ENCODE peak calls at places on chromosomes 5 and 9, in six cellular contexts. N is effector memory CD4-positive, alpha-beta T cell; Z is fibroblast of the conjunctiva; L is GM03348; R is DND-41; O is iris pigment epithelial cell. B is an unnamed sample.

GRCh38 chr9:26947736-26948135 is 694 bp upstream of the PLAA start:
- DNase-seq in N (no peak), Z (no peak), L (no peak), R (peak), O (no peak), B (no peak)

GRCh38 chr5:35816881-35817521 is 39.7 kb upstream of the IL7R start:
- DNase-seq in N (no peak), Z (no peak), L (no peak), R (no peak), O (no peak), B (no peak)

GRCh38 chr9:132181796-132182521 is 20.1 kb downstream of the NTNG2 start:
- DNase-seq in N (no peak), Z (no peak), L (peak), R (no peak), O (no peak), B (no peak)

GRCh38 chr5:171485668-171486067 is 66.2 kb downstream of the FGF18 start:
- DNase-seq in N (no peak), Z (no peak), L (no peak), R (no peak), O (no peak), B (no peak)

GRCh38 chr9:16221822-16222547 is 648.5 kb downstream of the BNC2 start:
- DNase-seq in N (no peak), Z (peak), L (peak), R (no peak), O (no peak), B (no peak)

GRCh38 chr5:153490124-153491085 is at the start of gene GRIA1:
- DNase-seq in N (no peak), Z (no peak), L (peak), R (no peak), O (no peak), B (no peak)

GRCh38 chr9:15423328-15423985 is 781 bp downstream of the SNAPC3 start:
- DNase-seq in N (no peak), Z (peak), L (peak), R (no peak), O (peak), B (no peak)

GRCh38 chr5:28369418-28369817 is 1331.0 kb upstream of the CDH9 start:
- DNase-seq in N (no peak), Z (no peak), L (no peak), R (no peak), O (peak), B (no peak)

GRCh38 chr5:32791536-32792240 is 80.6 kb downstream of the NPR3 start:
- DNase-seq in N (no peak), Z (no peak), L (no peak), R (no peak), O (peak), B (no peak)

GRCh38 chr5:172380992-172381643 is 73.2 kb downstream of the SH3PXD2B start:
- DNase-seq in N (no peak), Z (peak), L (no peak), R (no peak), O (peak), B (peak)

GRCh38 chr5:22779499-22779898 is 73.6 kb downstream of the CDH12 start:
- DNase-seq in N (no peak), Z (no peak), L (no peak), R (no peak), O (no peak), B (no peak)

GRCh38 chr5:180618830-180619562 is 27.7 kb upstream of the SCGB3A1 start:
- DNase-seq in N (no peak), Z (no peak), L (peak), R (no peak), O (peak), B (no peak)

GRCh38 chr9:112299514-112299913 is 33.9 kb downstream of the PTBP3 start:
- DNase-seq in N (no peak), Z (peak), L (peak), R (no peak), O (peak), B (no peak)

GRCh38 chr9:129777769-129778130 is 24.9 kb upstream of the PTGES start:
- DNase-seq in N (no peak), Z (no peak), L (no peak), R (peak), O (no peak), B (no peak)

GRCh38 chr9:90129446-90129845 is 513.2 kb downstream of the DIRAS2 start:
- DNase-seq in N (no peak), Z (no peak), L (no peak), R (no peak), O (no peak), B (no peak)

GRCh38 chr5:53133020-53133419 is 23.5 kb upstream of the MOCS2 start:
- DNase-seq in N (no peak), Z (no peak), L (no peak), R (no peak), O (no peak), B (no peak)

GRCh38 chr5:41270423-41271251 is 57.3 kb upstream of the C6 start:
- DNase-seq in N (no peak), Z (peak), L (peak), R (peak), O (peak), B (peak)

GRCh38 chr9:122029898-122030297 is 63.2 kb downstream of the TTLL11 start:
- DNase-seq in N (no peak), Z (no peak), L (no peak), R (no peak), O (no peak), B (no peak)

GRCh38 chr5:103006921-103007320 is 113.0 kb downstream of the GIN1 start:
- DNase-seq in N (no peak), Z (no peak), L (no peak), R (no peak), O (no peak), B (no peak)

GRCh38 chr9:8134629-8135028 is 335.1 kb upstream of the DMAC1 start:
- DNase-seq in N (no peak), Z (no peak), L (no peak), R (no peak), O (no peak), B (no peak)

GRCh38 chr5:143576721-143577484 is 173.4 kb upstream of the NR3C1 start:
- DNase-seq in N (no peak), Z (peak), L (peak), R (no peak), O (peak), B (no peak)

GRCh38 chr9:20872340-20872977 is 159.0 kb downstream of the HACD4 start:
- DNase-seq in N (no peak), Z (peak), L (peak), R (no peak), O (peak), B (peak)

GRCh38 chr5:180084638-180085561 is 13.3 kb upstream of the RNF130 start:
- DNase-seq in N (no peak), Z (no peak), L (no peak), R (no peak), O (no peak), B (no peak)

GRCh38 chr5:120550358-120550757 is 86.3 kb downstream of the PRR16 start:
- DNase-seq in N (no peak), Z (no peak), L (no peak), R (no peak), O (peak), B (no peak)

GRCh38 chr9:132670359-132670815 is at the start of gene GTF3C4:
- DNase-seq in N (peak), Z (peak), L (peak), R (peak), O (peak), B (peak)

GRCh38 chr9:3181049-3181953 is 337.4 kb upstream of the PUM3 start:
- DNase-seq in N (no peak), Z (no peak), L (peak), R (no peak), O (peak), B (no peak)

GRCh38 chr9:121771851-121772599 is 120.6 kb downstream of the DAB2IP start:
- DNase-seq in N (no peak), Z (no peak), L (no peak), R (no peak), O (no peak), B (no peak)

GRCh38 chr9:96720435-96720834 is 57.5 kb downstream of the ZNF510 start:
- DNase-seq in N (no peak), Z (no peak), L (no peak), R (no peak), O (no peak), B (no peak)

GRCh38 chr9:19331877-19332276 is 48.2 kb downstream of the RPS6 start:
- DNase-seq in N (no peak), Z (no peak), L (no peak), R (no peak), O (no peak), B (no peak)

B was measured in SK-N-MC.